ENCODE peak calls at places on chromosomes 6 and 20, in six cellular contexts. R is ecto neural progenitor cell, Y is NCI-H510A, H is hippocampal formation, J is EH, F is fibroblast of mammary gland. M is an unnamed sample.

GRCh38 chr6:125375841-125376240 is 74.1 kb upstream of the HDDC2 start:
- DNase-seq in R (no peak), Y (no peak), H (no peak), J (peak; percentile 10), F (peak; percentile 61), M (no peak)

GRCh38 chr6:5471637-5472430 is 210.5 kb downstream of the FARS2 start:
- DNase-seq in R (peak; percentile 85), Y (no peak), H (no peak), J (no peak), F (no peak), M (no peak)

GRCh38 chr6:99530627-99531026 is 15.4 kb upstream of the USP45 start:
- DNase-seq in R (no peak), Y (no peak), H (no peak), J (no peak), F (no peak), M (peak; percentile 4)

GRCh38 chr6:118581489-118581959 is 33.4 kb downstream of the PLN start:
- DNase-seq in R (no peak), Y (no peak), H (no peak), J (peak; percentile 90), F (peak; percentile 75), M (peak; percentile 87)

GRCh38 chr6:4004249-4004648 is 74.7 kb downstream of the FAM217A start:
- DNase-seq in R (no peak), Y (no peak), H (no peak), J (no peak), F (no peak), M (peak; percentile 46)

GRCh38 chr6:149128489-149129145 is 188.9 kb upstream of the TAB2 start:
- DNase-seq in R (no peak), Y (no peak), H (no peak), J (no peak), F (no peak), M (peak; percentile 7)

GRCh38 chr6:105080279-105080678 is 99.5 kb downstream of the POPDC3 start:
- DNase-seq in R (no peak), Y (no peak), H (no peak), J (no peak), F (no peak), M (no peak)

GRCh38 chr6:165889636-165890403 is 226.8 kb upstream of the PDE10A start:
- DNase-seq in R (peak; percentile 69), Y (no peak), H (no peak), J (peak; percentile 20), F (peak; percentile 41), M (peak; percentile 59)

GRCh38 chr6:149919834-149920225 is 3.1 kb downstream of the RAET1G start:
- DNase-seq in R (no peak), Y (no peak), H (no peak), J (no peak), F (no peak), M (no peak)

GRCh38 chr6:5507056-5507722 is 245.9 kb downstream of the FARS2 start:
- DNase-seq in R (no peak), Y (no peak), H (no peak), J (no peak), F (no peak), M (no peak)

GRCh38 chr6:22251331-22251730 is 45.5 kb downstream of the PRL start:
- DNase-seq in R (no peak), Y (no peak), H (no peak), J (peak; percentile 82), F (peak; percentile 66), M (peak; percentile 83)

GRCh38 chr6:4732691-4733315 is 43.4 kb upstream of the CDYL start:
- DNase-seq in R (peak; percentile 62), Y (no peak), H (peak; percentile 4), J (peak; percentile 97), F (peak; percentile 93), M (peak; percentile 93)

GRCh38 chr20:24289737-24290481 is 179.5 kb upstream of the SYNDIG1 start:
- DNase-seq in R (no peak), Y (no peak), H (peak; percentile 7), J (no peak), F (no peak), M (no peak)

GRCh38 chr6:42661540-42662153 is 60.8 kb downstream of the PRPH2 start:
- DNase-seq in R (peak; percentile 82), Y (peak; percentile 25), H (peak; percentile 70), J (peak; percentile 77), F (peak; percentile 70), M (peak; percentile 61)

GRCh38 chr6:17780071-17780470 is 73.3 kb upstream of the NUP153 start:
- DNase-seq in R (no peak), Y (no peak), H (no peak), J (no peak), F (no peak), M (no peak)

GRCh38 chr6:126176266-126176665 is 163.6 kb upstream of the CENPW start:
- DNase-seq in R (no peak), Y (no peak), H (no peak), J (no peak), F (peak; percentile 60), M (peak; percentile 34)

GRCh38 chr6:50270427-50270826 is 220.7 kb upstream of the DEFB112 start:
- DNase-seq in R (no peak), Y (no peak), H (no peak), J (no peak), F (no peak), M (no peak)

GRCh38 chr6:143149771-143150170 is 89.1 kb downstream of the AIG1 start:
- DNase-seq in R (no peak), Y (no peak), H (no peak), J (peak; percentile 63), F (peak; percentile 65), M (no peak)

GRCh38 chr6:12113190-12113578 is 101.1 kb downstream of the HIVEP1 start:
- DNase-seq in R (no peak), Y (no peak), H (no peak), J (peak; percentile 83), F (peak; percentile 89), M (peak; percentile 94)

GRCh38 chr6:163386329-163386910 is 28.1 kb upstream of the QKI start:
- DNase-seq in R (no peak), Y (no peak), H (no peak), J (peak; percentile 15), F (peak; percentile 40), M (no peak)

GRCh38 chr6:113819169-113819830 is 37.8 kb upstream of the MARCKS start:
- DNase-seq in R (no peak), Y (no peak), H (no peak), J (no peak), F (no peak), M (no peak)

GRCh38 chr20:50285376-50286173 is 94.9 kb downstream of the CEBPB start:
- DNase-seq in R (no peak), Y (no peak), H (no peak), J (peak; percentile 89), F (peak; percentile 92), M (peak; percentile 72)

GRCh38 chr6:75147512-75147911 is 58.3 kb downstream of the COL12A1 start:
- DNase-seq in R (no peak), Y (no peak), H (no peak), J (peak; percentile 72), F (peak; percentile 76), M (peak; percentile 74)

GRCh38 chr6:110615723-110616122 is 139.3 kb upstream of the SLC22A16 start:
- DNase-seq in R (no peak), Y (no peak), H (no peak), J (no peak), F (no peak), M (no peak)

GRCh38 chr6:163712569-163712966 is 298.1 kb downstream of the QKI start:
- DNase-seq in R (no peak), Y (no peak), H (no peak), J (no peak), F (peak; percentile 54), M (no peak)

GRCh38 chr6:15876406-15876805 is 213.6 kb upstream of the DTNBP1 start:
- DNase-seq in R (no peak), Y (no peak), H (no peak), J (peak; percentile 35), F (peak; percentile 66), M (peak; percentile 57)

GRCh38 chr6:99297006-99297405 is 52.5 kb downstream of the FAXC start:
- DNase-seq in R (no peak), Y (no peak), H (no peak), J (no peak), F (no peak), M (no peak)

GRCh38 chr6:6584310-6585002 is 4.1 kb upstream of the LY86 start:
- DNase-seq in R (no peak), Y (no peak), H (no peak), J (no peak), F (no peak), M (no peak)

GRCh38 chr6:154614101-154614500 is 103.6 kb upstream of the CNKSR3 start:
- DNase-seq in R (no peak), Y (no peak), H (no peak), J (peak; percentile 35), F (peak; percentile 55), M (peak; percentile 58)

GRCh38 chr20:50110141-50111047 is 2.6 kb downstream of the UBE2V1 start:
- DNase-seq in R (no peak), Y (no peak), H (no peak), J (peak; percentile 84), F (peak; percentile 33), M (peak; percentile 67)

GRCh38 chr6:161586866-161587265 is 313.0 kb upstream of the AGPAT4 start:
- DNase-seq in R (no peak), Y (no peak), H (no peak), J (no peak), F (no peak), M (no peak)

GRCh38 chr6:89963391-89963790 is 69.1 kb downstream of the GJA10 start:
- DNase-seq in R (no peak), Y (no peak), H (no peak), J (no peak), F (peak; percentile 49), M (peak; percentile 45)

GRCh38 chr6:3227363-3228045 is at the start of gene TUBB2B:
- DNase-seq in R (peak; percentile 94), Y (peak; percentile 69), H (peak; percentile 28), J (peak; percentile 24), F (no peak), M (peak; percentile 63)

GRCh38 chr6:157148391-157149323 is 174.7 kb downstream of the TMEM242 start:
- DNase-seq in R (no peak), Y (no peak), H (peak; percentile 44), J (peak; percentile 96), F (peak; percentile 97), M (peak; percentile 97)